ENCODE peak calls at places on chromosome 15, in four cellular contexts. S, X, O and P are unnamed samples.

GRCh38 chr15:56320861-56321260 is 44.4 kb upstream of the TEX9 start:
- DNase-seq in S (no peak), X (no peak), O (no peak), P (no peak)

GRCh38 chr15:83206387-83206970 is 1.1 kb downstream of the HDGFL3 start:
- DNase-seq in S (no peak), X (no peak), O (no peak), P (no peak)

GRCh38 chr15:40843885-40844542 is at the start of gene SPINT1:
- DNase-seq in S (no peak), X (no peak), O (peak; percentile 86), P (peak; percentile 63)

GRCh38 chr15:46786886-46787285 is 930.4 kb upstream of the SEMA6D start:
- DNase-seq in S (no peak), X (no peak), O (no peak), P (no peak)

GRCh38 chr15:66749841-66750575 is 48.0 kb downstream of the SMAD6 start:
- DNase-seq in S (no peak), X (peak; percentile 57), O (no peak), P (no peak)

GRCh38 chr15:65197337-65197645 is 12.1 kb upstream of the CLPX start:
- DNase-seq in S (no peak), X (no peak), O (no peak), P (no peak)

GRCh38 chr15:52762621-52763020 is 27.5 kb downstream of the ONECUT1 start:
- DNase-seq in S (no peak), X (no peak), O (no peak), P (no peak)

GRCh38 chr15:68536331-68537095 is 42.3 kb upstream of the CORO2B start:
- DNase-seq in S (no peak), X (no peak), O (no peak), P (no peak)

GRCh38 chr15:46636220-46636619 is 1001.4 kb downstream of the SQOR start:
- DNase-seq in S (no peak), X (no peak), O (no peak), P (no peak)

GRCh38 chr15:34437687-34438086 is at the start of gene GOLGA8A:
- DNase-seq in S (peak; percentile 70), X (peak; percentile 26), O (peak; percentile 88), P (peak; percentile 49)

GRCh38 chr15:90904746-90905145 is 1.6 kb downstream of the MAN2A2 start:
- DNase-seq in S (no peak), X (no peak), O (no peak), P (no peak)

GRCh38 chr15:83011271-83012037 is at the start of gene C15orf40:
- DNase-seq in S (peak; percentile 97), X (peak; percentile 81), O (peak; percentile 95), P (peak; percentile 89)

GRCh38 chr15:34721802-34722795 is 32.7 kb downstream of the GJD2 start:
- DNase-seq in S (peak; percentile 38), X (peak; percentile 20), O (no peak), P (peak; percentile 46)

GRCh38 chr15:39287322-39288195 is 293.3 kb upstream of the THBS1 start:
- DNase-seq in S (no peak), X (no peak), O (no peak), P (no peak)

GRCh38 chr15:57820119-57820518 is 113.6 kb downstream of the POLR2M start:
- DNase-seq in S (no peak), X (no peak), O (no peak), P (no peak)

GRCh38 chr15:66720206-66721010 is 18.4 kb downstream of the SMAD6 start:
- DNase-seq in S (no peak), X (no peak), O (no peak), P (no peak)

GRCh38 chr15:63908281-63908680 is 74.5 kb upstream of the HERC1 start:
- DNase-seq in S (no peak), X (no peak), O (no peak), P (no peak)

GRCh38 chr15:22845289-22845900 is 6.9 kb downstream of the NIPA2 start:
- DNase-seq in S (no peak), X (peak; percentile 13), O (no peak), P (peak; percentile 57)

GRCh38 chr15:52020253-52021085 is 1.4 kb downstream of the MAPK6 start:
- DNase-seq in S (no peak), X (no peak), O (no peak), P (no peak)

GRCh38 chr15:39133201-39133600 is 447.7 kb upstream of the THBS1 start:
- DNase-seq in S (no peak), X (no peak), O (no peak), P (no peak)

GRCh38 chr15:55791576-55792400 is 48.8 kb upstream of the PRTG start:
- DNase-seq in S (no peak), X (no peak), O (no peak), P (no peak)

GRCh38 chr15:92392966-92393286 is 755 bp upstream of the ST8SIA2 start:
- DNase-seq in S (no peak), X (no peak), O (no peak), P (no peak)

GRCh38 chr15:67835349-67836133 is 4.3 kb downstream of the RNU6-1 start:
- DNase-seq in S (no peak), X (no peak), O (no peak), P (peak; percentile 56)

GRCh38 chr15:88902846-88903245 is 7.5 kb upstream of the HAPLN3 start:
- DNase-seq in S (no peak), X (no peak), O (no peak), P (no peak)

GRCh38 chr15:90579213-90579612 is 49.5 kb downstream of the CRTC3 start:
- DNase-seq in S (no peak), X (no peak), O (no peak), P (no peak)

GRCh38 chr15:31457631-31458526 is 131.2 kb downstream of the KLF13 start:
- DNase-seq in S (no peak), X (no peak), O (no peak), P (no peak)

GRCh38 chr15:85778107-85778776 is 16.5 kb downstream of the KLHL25 start:
- DNase-seq in S (no peak), X (no peak), O (no peak), P (no peak)

GRCh38 chr15:26889298-26889898 is 22.5 kb downstream of the GABRA5 start:
- DNase-seq in S (no peak), X (peak; percentile 53), O (peak; percentile 44), P (peak; percentile 74)

GRCh38 chr15:88745075-88745474 is 58.2 kb upstream of the ACAN start:
- DNase-seq in S (no peak), X (no peak), O (no peak), P (no peak)

GRCh38 chr15:63597033-63597790 is at the start of gene FBXL22:
- DNase-seq in S (no peak), X (no peak), O (no peak), P (no peak)

GRCh38 chr15:60733196-60733595 is 254.3 kb upstream of the ICE2 start:
- DNase-seq in S (no peak), X (no peak), O (no peak), P (no peak)

GRCh38 chr15:43873651-43874050 is 46.8 kb downstream of the WDR76 start:
- DNase-seq in S (no peak), X (no peak), O (no peak), P (no peak)

GRCh38 chr15:40746916-40747418 is 8.1 kb downstream of the RMDN3 start:
- DNase-seq in S (no peak), X (no peak), O (no peak), P (no peak)

GRCh38 chr15:48996276-48996675 is 32.6 kb upstream of the SHC4 start:
- DNase-seq in S (no peak), X (no peak), O (no peak), P (no peak)

GRCh38 chr15:75235760-75236729 is 22.1 kb upstream of the GOLGA6C start:
- DNase-seq in S (no peak), X (no peak), O (no peak), P (peak; percentile 10)
- TF ChIP-seq ELF4 in S (no peak), X (no peak), O (no peak), P (no peak)

GRCh38 chr15:76180321-76180720 is 120.5 kb downstream of the TMEM266 start:
- DNase-seq in S (no peak), X (no peak), O (no peak), P (no peak)

GRCh38 chr15:76179023-76179422 is 119.2 kb downstream of the TMEM266 start:
- DNase-seq in S (no peak), X (no peak), O (no peak), P (no peak)

GRCh38 chr15:76184640-76185020 is 124.8 kb downstream of the TMEM266 start:
- DNase-seq in S (no peak), X (no peak), O (no peak), P (no peak)

GRCh38 chr15:76183906-76184639 is 124.3 kb downstream of the TMEM266 start:
- DNase-seq in S (no peak), X (no peak), O (no peak), P (no peak)

DNA sequence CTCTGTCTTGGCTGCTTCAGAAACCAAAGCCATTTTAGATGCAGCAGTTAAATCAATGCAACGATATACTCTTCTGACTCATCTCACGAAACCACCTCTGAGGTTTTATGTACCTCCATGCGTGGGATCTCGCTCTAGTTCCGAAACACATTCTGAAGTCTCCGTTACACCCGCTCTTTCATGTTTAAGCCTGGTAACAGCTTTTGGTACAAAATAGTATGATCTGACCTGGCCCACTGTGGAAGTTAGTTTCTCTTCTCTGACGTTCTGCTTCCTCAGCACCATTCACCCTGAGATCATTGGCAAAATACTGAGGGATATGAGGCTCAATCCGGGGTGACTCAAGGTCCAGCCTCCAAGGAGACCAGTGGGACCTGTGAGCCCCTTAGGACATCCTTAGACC is 121.9 kb downstream of the TMEM266 start:
- DNase-seq in S (no peak), X (no peak), O (no peak), P (no peak)
- TF ChIP-seq ELF4 in S (no peak), X (no peak), O (no peak), P (no peak)

DNA sequence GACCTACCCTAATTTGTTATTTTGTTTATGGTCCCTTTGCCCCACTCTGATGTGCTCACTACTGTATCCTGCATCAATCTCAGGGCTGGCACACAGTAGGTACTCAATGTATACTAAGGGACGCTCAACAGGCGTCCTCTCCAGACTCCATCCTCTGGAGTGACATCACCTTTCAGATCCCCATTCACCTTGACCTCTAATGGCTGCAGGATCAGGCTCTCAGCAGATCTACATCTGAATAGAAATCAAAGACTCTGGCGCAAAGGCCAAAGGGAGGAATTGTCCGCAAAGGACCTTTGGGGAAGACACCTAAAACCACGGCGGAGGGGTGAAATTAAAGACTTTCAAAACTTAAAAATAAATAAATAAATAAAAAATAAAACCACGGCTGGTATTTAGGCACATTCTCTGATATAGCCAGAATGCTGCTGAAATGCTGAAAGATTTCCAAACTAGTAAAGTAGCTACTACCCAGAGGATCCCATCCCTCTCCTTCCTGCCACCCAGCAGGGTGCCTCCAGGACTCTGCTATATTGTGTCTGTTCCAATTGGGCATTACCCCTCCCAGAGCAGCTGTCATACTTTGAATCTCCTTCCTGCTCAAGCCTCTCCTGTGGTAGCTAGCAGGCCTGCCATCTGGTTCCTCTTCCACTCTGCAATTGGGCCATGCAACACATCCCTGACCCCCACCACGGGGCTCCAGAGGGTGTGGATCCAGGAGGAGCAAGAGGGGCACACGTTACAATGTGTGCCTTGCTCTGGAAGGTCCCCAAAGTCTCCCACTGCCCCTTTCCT is 6.1 kb downstream of the SHF start:
- DNase-seq in S (no peak), X (no peak), O (no peak), P (no peak)
- TF ChIP-seq ELF4 in S (no peak), X (no peak), O (no peak), P (no peak)

GRCh38 chr15:42691770-42692169 is 45.2 kb downstream of the CDAN1 start:
- DNase-seq in S (no peak), X (no peak), O (no peak), P (no peak)

GRCh38 chr15:42693496-42693895 is 43.4 kb downstream of the CDAN1 start:
- DNase-seq in S (no peak), X (no peak), O (no peak), P (no peak)

GRCh38 chr15:42692536-42692935 is 44.4 kb downstream of the CDAN1 start:
- DNase-seq in S (no peak), X (no peak), O (no peak), P (no peak)

GRCh38 chr15:42692997-42693396 is 43.9 kb downstream of the CDAN1 start:
- DNase-seq in S (no peak), X (no peak), O (no peak), P (no peak)

GRCh38 chr15:42691308-42691707 is 45.6 kb downstream of the CDAN1 start:
- DNase-seq in S (no peak), X (no peak), O (no peak), P (no peak)
- TF ChIP-seq ELF4 in S (no peak), X (no peak), O (no peak), P (no peak)